ENCODE peak calls at places on chromosomes 7 and 10, in nine cellular contexts. K is iris pigment epithelial cell; T is activated T-helper 9 cell treated with anti-CD3 and anti-CD28 coated beads, Interleukin-2, amount 50 U/mL, for 16 hours; O is NB4; Z is activated naive CD8-positive, alpha-beta T cell treated with anti-CD3 and anti-CD28 coated beads, Interleukin-2, amount 10 ng/mL, durations not matched to agents 7 days and 5 days; S is NCI-H748 treated with DMSO at 0.1 percent for 48 hours; V is tibial nerve; N is NCI-H1105 treated with DMSO at 0.1 percent for 48 hours; W is NCI-H187 treated with DMSO at 0.1 percent for 48 hours. C is an unnamed sample.

GRCh38 chr10:78700816-78701520 is 367.8 kb upstream of the ZMIZ1 start:
- DNase-seq in K (no peak), T (no peak), O (no peak), Z (no peak), S (no peak), V (no peak), N (no peak), W (no peak), C (no peak)

GRCh38 chr7:20033621-20034200 is 183.5 kb downstream of the MACC1 start:
- DNase-seq in K (peak), T (no peak), O (no peak), Z (no peak), S (no peak), V (no peak), N (no peak), W (no peak), C (peak)

GRCh38 chr7:1592299-1592842 is 22.5 kb upstream of the PSMG3 start:
- DNase-seq in K (no peak), T (no peak), O (no peak), Z (no peak), S (no peak), V (no peak), N (no peak), W (no peak), C (no peak)

GRCh38 chr10:104300002-104300735 is 31.2 kb downstream of the GSTO2 start:
- DNase-seq in K (peak), T (no peak), O (no peak), Z (no peak), S (no peak), V (no peak), N (no peak), W (no peak), C (peak)

GRCh38 chr7:82616059-82616723 is 172.6 kb upstream of the CACNA2D1 start:
- DNase-seq in K (no peak), T (no peak), O (no peak), Z (no peak), S (no peak), V (no peak), N (no peak), W (no peak), C (no peak)

GRCh38 chr10:124678566-124679240 is 65.5 kb downstream of the FAM53B start:
- DNase-seq in K (no peak), T (no peak), O (no peak), Z (peak), S (no peak), V (no peak), N (no peak), W (no peak), C (no peak)

GRCh38 chr7:18288322-18289037 is 207.1 kb upstream of the HDAC9 start:
- DNase-seq in K (no peak), T (no peak), O (peak), Z (no peak), S (no peak), V (no peak), N (no peak), W (no peak), C (no peak)

GRCh38 chr10:137606-138005 is 2.4 kb downstream of the ZMYND11 start:
- DNase-seq in K (peak), T (no peak), O (no peak), Z (no peak), S (no peak), V (no peak), N (no peak), W (no peak), C (peak)

GRCh38 chr7:5620459-5620881 is 161.0 kb downstream of the RNF216 start:
- DNase-seq in K (no peak), T (no peak), O (no peak), Z (no peak), S (no peak), V (no peak), N (no peak), W (no peak), C (no peak)

GRCh38 chr7:105841866-105842265 is 34.5 kb downstream of the ATXN7L1 start:
- DNase-seq in K (no peak), T (no peak), O (no peak), Z (no peak), S (no peak), V (no peak), N (no peak), W (no peak), C (no peak)

GRCh38 chr7:139699640-139700504 is 77.9 kb downstream of the HIPK2 start:
- DNase-seq in K (no peak), T (no peak), O (peak), Z (no peak), S (no peak), V (no peak), N (no peak), W (no peak), C (no peak)